ENCODE peak calls at places on chromosomes 12 and 14, in seven cellular contexts. V is CD8-positive, alpha-beta memory T cell; R is CD8-positive, alpha-beta T cell; J is left ventricle myocardium inferior; T is RWPE2; P is thoracic aorta; S is psoas muscle. O is an unnamed sample.

GRCh38 chr14:61102549-61103466 is 121.8 kb downstream of the SLC38A6 start:
- DNase-seq in V (no peak), R (no peak), J (no peak), T (no peak), P (no peak), S (no peak), O (no peak)

GRCh38 chr12:75809745-75810144 is 221.8 kb downstream of the PHLDA1 start:
- DNase-seq in V (no peak), R (no peak), J (no peak), T (no peak), P (no peak), S (no peak), O (no peak)

GRCh38 chr14:33567003-33567735 is 383.7 kb downstream of the EGLN3 start:
- DNase-seq in V (no peak), R (no peak), J (no peak), T (no peak), P (no peak), S (no peak), O (no peak)

GRCh38 chr12:124466200-124467128 is 100.9 kb downstream of the NCOR2 start:
- DNase-seq in V (peak; percentile 91), R (peak; percentile 82), J (peak; percentile 71), T (no peak), P (no peak), S (peak; percentile 75), O (peak; percentile 85)

GRCh38 chr14:69532561-69533335 is 41.9 kb downstream of the CCDC177 start:
- DNase-seq in V (no peak), R (no peak), J (no peak), T (no peak), P (no peak), S (no peak), O (no peak)

GRCh38 chr12:69685810-69686209 is 13.3 kb downstream of the BEST3 start:
- DNase-seq in V (no peak), R (no peak), J (no peak), T (no peak), P (no peak), S (no peak), O (no peak)

GRCh38 chr14:72892103-72892878 is 1.6 kb downstream of the DPF3 start:
- DNase-seq in V (peak; percentile 14), R (no peak), J (no peak), T (no peak), P (no peak), S (no peak), O (no peak)

GRCh38 chr14:59336078-59336477 is 129.1 kb downstream of the GPR135 start:
- DNase-seq in V (no peak), R (no peak), J (no peak), T (no peak), P (no peak), S (no peak), O (no peak)

GRCh38 chr14:58663494-58664111 is 25.8 kb downstream of the DACT1 start:
- DNase-seq in V (no peak), R (no peak), J (no peak), T (no peak), P (no peak), S (no peak), O (no peak)

GRCh38 chr12:7175493-7175892 is 14.0 kb upstream of the PEX5 start:
- DNase-seq in V (no peak), R (no peak), J (no peak), T (no peak), P (no peak), S (no peak), O (no peak)

GRCh38 chr12:96397756-96398421 is 2.4 kb downstream of the CDK17 start:
- DNase-seq in V (no peak), R (no peak), J (no peak), T (no peak), P (no peak), S (no peak), O (no peak)

GRCh38 chr12:96396914-96397313 is 3.3 kb downstream of the CDK17 start:
- DNase-seq in V (no peak), R (no peak), J (no peak), T (no peak), P (no peak), S (no peak), O (no peak)

GRCh38 chr12:96396209-96396608 is 4.0 kb downstream of the CDK17 start:
- DNase-seq in V (no peak), R (no peak), J (no peak), T (no peak), P (no peak), S (no peak), O (no peak)

GRCh38 chr12:96392397-96392796 is 7.8 kb downstream of the CDK17 start:
- DNase-seq in V (no peak), R (no peak), J (no peak), T (no peak), P (no peak), S (no peak), O (no peak)

DNA sequence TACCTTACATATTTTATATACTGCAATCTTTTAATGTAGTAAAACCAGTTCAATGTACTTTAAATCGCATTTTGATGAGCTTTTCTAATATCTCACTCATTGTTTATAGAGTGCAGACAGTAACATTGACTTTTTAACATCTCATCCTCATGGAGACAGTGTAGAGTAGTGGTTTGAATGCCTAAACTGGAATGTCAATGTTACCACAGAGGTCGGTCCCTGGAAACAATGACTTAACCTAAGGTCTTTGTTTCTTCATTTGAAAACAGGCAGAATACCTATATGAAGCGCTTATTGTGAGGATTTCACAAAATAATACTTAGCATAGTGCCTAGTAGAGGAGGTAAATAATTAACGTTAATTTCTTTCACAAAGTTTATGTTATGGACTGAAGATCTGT is 5.0 kb downstream of the CDK17 start:
- DNase-seq in V (no peak), R (no peak), J (no peak), T (no peak), P (no peak), S (no peak), O (no peak)
- H3K4me3 ChIP-seq in V (no peak overlapping the region), R (no peak overlapping the region), J (no peak overlapping the region), T (no peak overlapping the region), P (no peak overlapping the region), S (no peak overlapping the region), O (no peak overlapping the region)

DNA sequence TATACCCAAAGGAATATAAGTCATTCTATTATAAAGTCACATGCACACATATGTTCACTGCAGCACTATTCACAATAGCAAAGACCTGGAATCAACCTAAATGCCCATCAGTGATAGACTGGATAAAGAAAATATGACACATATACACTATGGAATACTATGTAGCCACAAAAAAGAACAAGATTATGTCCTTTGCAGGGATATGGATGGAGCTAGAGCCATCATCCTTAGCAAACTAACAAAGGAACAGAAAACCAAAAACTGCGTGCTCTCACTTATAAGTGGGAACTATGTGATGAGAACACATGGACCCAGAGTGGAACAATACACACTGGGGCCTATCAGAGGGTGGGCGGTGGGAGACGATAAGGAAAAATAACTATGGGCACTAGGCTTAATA is 21.3 kb downstream of the FBXO21 start:
- DNase-seq in V (no peak), R (no peak), J (no peak), T (no peak), P (no peak), S (no peak), O (no peak)
- H3K4me1 ChIP-seq in V (no peaks in the 10 kb centered on the region), R (no peaks in the 10 kb centered on the region), J (no peaks in the 10 kb centered on the region), T (no peaks in the 10 kb centered on the region), P (no peaks in the 10 kb centered on the region), S (no peaks in the 10 kb centered on the region), O (peaks cover 5% of the 10 kb centered on the region)

GRCh38 chr12:70719672-70720420 is 82.6 kb upstream of the PTPRB start:
- DNase-seq in V (no peak), R (no peak), J (peak; percentile 23), T (no peak), P (no peak), S (peak; percentile 27), O (peak; percentile 72)

GRCh38 chr12:70721216-70721615 is 84.0 kb upstream of the PTPRB start:
- DNase-seq in V (no peak), R (no peak), J (no peak), T (no peak), P (no peak), S (no peak), O (no peak)

GRCh38 chr12:70722584-70723343 is 85.5 kb upstream of the PTPRB start:
- DNase-seq in V (no peak), R (no peak), J (no peak), T (no peak), P (no peak), S (no peak), O (no peak)

GRCh38 chr12:70721958-70722357 is 84.7 kb upstream of the PTPRB start:
- DNase-seq in V (no peak), R (no peak), J (no peak), T (no peak), P (no peak), S (no peak), O (peak; percentile 55)

DNA sequence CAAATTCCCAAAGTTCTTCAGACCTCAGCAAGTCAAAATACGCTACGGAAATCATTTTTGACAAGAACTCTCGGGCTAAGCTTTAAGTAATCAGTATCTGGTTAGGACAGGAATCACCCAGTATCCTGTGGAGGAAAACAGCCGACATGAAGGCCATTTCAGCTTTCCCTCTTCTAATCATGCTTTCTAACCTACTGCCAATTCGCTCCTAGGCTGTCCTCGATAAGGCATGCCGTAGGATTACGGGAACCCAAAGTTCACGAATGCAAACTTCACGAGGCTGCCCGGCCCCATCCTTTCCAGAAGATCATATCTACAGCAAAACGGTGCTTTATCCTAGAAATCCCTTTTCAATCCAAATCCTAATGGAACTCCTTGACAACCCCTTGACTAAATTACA is 81.9 kb upstream of the PTPRB start:
- DNase-seq in V (no peak), R (no peak), J (no peak), T (no peak), P (no peak), S (no peak), O (no peak)
- H3K4me3 ChIP-seq in V (no peak overlapping the region), R (no peak overlapping the region), J (peak overlapping the region; percentile 55), T (no peak overlapping the region), P (no peak overlapping the region), S (peak overlapping the region; percentile 35), O (no peak overlapping the region)

GRCh38 chr14:91158091-91158790 is 44.4 kb downstream of the DGLUCY start:
- DNase-seq in V (no peak), R (no peak), J (peak; percentile 59), T (no peak), P (no peak), S (peak; percentile 76), O (peak; percentile 73)

GRCh38 chr14:91153360-91153759 is 39.5 kb downstream of the DGLUCY start:
- DNase-seq in V (no peak), R (no peak), J (no peak), T (no peak), P (no peak), S (no peak), O (no peak)

GRCh38 chr14:91152499-91152898 is 38.6 kb downstream of the DGLUCY start:
- DNase-seq in V (no peak), R (no peak), J (no peak), T (no peak), P (no peak), S (no peak), O (no peak)

GRCh38 chr14:91154851-91155625 is 41.2 kb downstream of the DGLUCY start:
- DNase-seq in V (peak; percentile 28), R (no peak), J (no peak), T (no peak), P (no peak), S (no peak), O (peak; percentile 62)

DNA sequence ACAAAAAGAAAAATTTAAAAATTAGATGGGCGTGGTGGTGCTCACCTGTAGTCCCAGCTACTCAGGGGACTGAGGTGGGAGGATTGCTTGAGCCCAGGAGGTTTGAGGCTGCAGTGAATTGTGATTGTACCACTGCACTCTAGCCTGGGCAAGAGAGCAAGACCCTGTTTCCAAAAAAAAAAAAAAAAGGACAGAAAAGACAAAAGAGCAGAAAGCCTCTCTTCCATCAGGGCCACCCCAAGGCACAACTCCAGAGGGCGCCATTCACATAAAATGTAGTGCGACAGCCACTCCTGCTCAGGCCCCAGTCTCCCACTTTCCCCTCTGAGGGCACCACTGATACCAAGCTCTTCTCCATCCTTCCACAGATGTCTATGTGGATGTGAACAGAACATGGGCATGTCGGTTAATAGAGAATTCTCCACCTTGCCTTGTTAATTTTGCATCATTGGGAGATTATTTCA is 41.8 kb downstream of the DGLUCY start:
- DNase-seq in V (no peak), R (no peak), J (no peak), T (no peak), P (no peak), S (no peak), O (no peak)
- H3K4me1 ChIP-seq in V (no peaks in the 10 kb centered on the region), R (no peaks in the 10 kb centered on the region), J (peaks cover 52% of the 10 kb centered on the region), T (peaks cover 16% of the 10 kb centered on the region), P (peaks cover 8% of the 10 kb centered on the region), S (peaks cover 48% of the 10 kb centered on the region), O (peaks cover 6% of the 10 kb centered on the region)

O was measured in right cardiac atrium.